ENCODE peak calls at places on chromosomes 11 and 22, in six cellular contexts. One of them, this sample, is unnamed.

GRCh38 chr11:33376331-33377099 is 119.3 kb downstream of the HIPK3 start:
- DNase-seq in H1: peak; percentile 70
- DNase-seq in A549: no peak
- DNase-seq in CD8-positive, alpha-beta memory T cell: no peak
- DNase-seq in fibroblast of lung: no peak
- DNase-seq in T-helper 17 cell: no peak
- DNase-seq in this sample: no peak

GRCh38 chr11:133821776-133822175 is 23.5 kb downstream of the SPATA19 start:
- DNase-seq in H1: peak; percentile 81
- DNase-seq in A549: peak; percentile 47
- DNase-seq in CD8-positive, alpha-beta memory T cell: no peak
- DNase-seq in fibroblast of lung: peak; percentile 2
- DNase-seq in T-helper 17 cell: no peak
- DNase-seq in this sample: no peak

GRCh38 chr22:44990328-44990727 is 19.5 kb downstream of the PHF21B start:
- DNase-seq in H1: no peak
- DNase-seq in A549: no peak
- DNase-seq in CD8-positive, alpha-beta memory T cell: no peak
- DNase-seq in fibroblast of lung: no peak
- DNase-seq in T-helper 17 cell: no peak
- DNase-seq in this sample: no peak

GRCh38 chr22:39174498-39175120 is 22.1 kb upstream of the CBX7 start:
- DNase-seq in H1: peak; percentile 98
- DNase-seq in A549: peak; percentile 86
- DNase-seq in CD8-positive, alpha-beta memory T cell: peak; percentile 53
- DNase-seq in fibroblast of lung: peak; percentile 87
- DNase-seq in T-helper 17 cell: peak; percentile 51
- DNase-seq in this sample: peak; percentile 81

GRCh38 chr11:46489668-46490560 is 98.3 kb upstream of the CHRM4 start:
- DNase-seq in H1: no peak
- DNase-seq in A549: peak; percentile 66
- DNase-seq in CD8-positive, alpha-beta memory T cell: no peak
- DNase-seq in fibroblast of lung: peak; percentile 67
- DNase-seq in T-helper 17 cell: peak; percentile 10
- DNase-seq in this sample: no peak

GRCh38 chr11:27088353-27088752 is 47.7 kb downstream of the BBOX1 start:
- DNase-seq in H1: no peak
- DNase-seq in A549: no peak
- DNase-seq in CD8-positive, alpha-beta memory T cell: no peak
- DNase-seq in fibroblast of lung: no peak
- DNase-seq in T-helper 17 cell: no peak
- DNase-seq in this sample: no peak

GRCh38 chr11:129436573-129436972 is 60.9 kb downstream of the BARX2 start:
- DNase-seq in H1: no peak
- DNase-seq in A549: no peak
- DNase-seq in CD8-positive, alpha-beta memory T cell: no peak
- DNase-seq in fibroblast of lung: no peak
- DNase-seq in T-helper 17 cell: no peak
- DNase-seq in this sample: no peak

GRCh38 chr22:46033256-46034200 is 56.6 kb upstream of the WNT7B start:
- DNase-seq in H1: no peak
- DNase-seq in A549: no peak
- DNase-seq in CD8-positive, alpha-beta memory T cell: no peak
- DNase-seq in fibroblast of lung: peak; percentile 45
- DNase-seq in T-helper 17 cell: no peak
- DNase-seq in this sample: no peak

GRCh38 chr11:12330491-12331231 is 46.7 kb upstream of the PARVA start:
- DNase-seq in H1: no peak
- DNase-seq in A549: no peak
- DNase-seq in CD8-positive, alpha-beta memory T cell: no peak
- DNase-seq in fibroblast of lung: peak; percentile 2
- DNase-seq in T-helper 17 cell: no peak
- DNase-seq in this sample: no peak

GRCh38 chr22:45230026-45230845 is 10.5 kb downstream of the KIAA0930 start:
- DNase-seq in H1: no peak
- DNase-seq in A549: no peak
- DNase-seq in CD8-positive, alpha-beta memory T cell: no peak
- DNase-seq in fibroblast of lung: no peak
- DNase-seq in T-helper 17 cell: no peak
- DNase-seq in this sample: no peak

GRCh38 chr11:7251836-7252682 is at the start of gene SYT9:
- DNase-seq in H1: peak; percentile 90
- DNase-seq in A549: peak; percentile 21
- DNase-seq in CD8-positive, alpha-beta memory T cell: no peak
- DNase-seq in fibroblast of lung: peak; percentile 1
- DNase-seq in T-helper 17 cell: no peak
- DNase-seq in this sample: peak; percentile 62

GRCh38 chr11:33172996-33173395 is 11.7 kb upstream of the CSTF3 start:
- DNase-seq in H1: no peak
- DNase-seq in A549: no peak
- DNase-seq in CD8-positive, alpha-beta memory T cell: no peak
- DNase-seq in fibroblast of lung: peak; percentile 29
- DNase-seq in T-helper 17 cell: no peak
- DNase-seq in this sample: no peak

GRCh38 chr11:117866526-117866925 is 9.9 kb downstream of the FXYD6 start:
- DNase-seq in H1: peak; percentile 30
- DNase-seq in A549: no peak
- DNase-seq in CD8-positive, alpha-beta memory T cell: no peak
- DNase-seq in fibroblast of lung: no peak
- DNase-seq in T-helper 17 cell: no peak
- DNase-seq in this sample: no peak

GRCh38 chr11:60781286-60782044 is 3.7 kb upstream of the MS4A10 start:
- DNase-seq in H1: no peak
- DNase-seq in A549: no peak
- DNase-seq in CD8-positive, alpha-beta memory T cell: no peak
- DNase-seq in fibroblast of lung: no peak
- DNase-seq in T-helper 17 cell: no peak
- DNase-seq in this sample: no peak

GRCh38 chr22:29314537-29315285 is 786 bp downstream of the RASL10A start:
- DNase-seq in H1: peak; percentile 65
- DNase-seq in A549: no peak
- DNase-seq in CD8-positive, alpha-beta memory T cell: no peak
- DNase-seq in fibroblast of lung: no peak
- DNase-seq in T-helper 17 cell: no peak
- DNase-seq in this sample: peak; percentile 47

GRCh38 chr11:1502168-1502955 is 15.8 kb upstream of the MOB2 start:
- DNase-seq in H1: no peak
- DNase-seq in A549: no peak
- DNase-seq in CD8-positive, alpha-beta memory T cell: no peak
- DNase-seq in fibroblast of lung: no peak
- DNase-seq in T-helper 17 cell: no peak
- DNase-seq in this sample: peak; percentile 33

GRCh38 chr11:99325807-99326206 is 305.1 kb downstream of the CNTN5 start:
- DNase-seq in H1: no peak
- DNase-seq in A549: peak; percentile 65
- DNase-seq in CD8-positive, alpha-beta memory T cell: no peak
- DNase-seq in fibroblast of lung: peak; percentile 89
- DNase-seq in T-helper 17 cell: no peak
- DNase-seq in this sample: no peak

GRCh38 chr11:112012877-112013276 is 12.3 kb upstream of the DLAT start:
- DNase-seq in H1: no peak
- DNase-seq in A549: no peak
- DNase-seq in CD8-positive, alpha-beta memory T cell: no peak
- DNase-seq in fibroblast of lung: peak; percentile 70
- DNase-seq in T-helper 17 cell: no peak
- DNase-seq in this sample: no peak

GRCh38 chr11:77181799-77182541 is 53.9 kb downstream of the MYO7A start:
- DNase-seq in H1: no peak
- DNase-seq in A549: no peak
- DNase-seq in CD8-positive, alpha-beta memory T cell: no peak
- DNase-seq in fibroblast of lung: no peak
- DNase-seq in T-helper 17 cell: no peak
- DNase-seq in this sample: peak; percentile 26

GRCh38 chr11:61345170-61345610 is 12.2 kb downstream of the TKFC start:
- DNase-seq in H1: no peak
- DNase-seq in A549: no peak
- DNase-seq in CD8-positive, alpha-beta memory T cell: no peak
- DNase-seq in fibroblast of lung: no peak
- DNase-seq in T-helper 17 cell: no peak
- DNase-seq in this sample: no peak

GRCh38 chr11:119974051-119974450 is 163.9 kb downstream of the TRIM29 start:
- DNase-seq in H1: no peak
- DNase-seq in A549: no peak
- DNase-seq in CD8-positive, alpha-beta memory T cell: no peak
- DNase-seq in fibroblast of lung: no peak
- DNase-seq in T-helper 17 cell: no peak
- DNase-seq in this sample: no peak

GRCh38 chr11:66388746-66389386 is 17.3 kb upstream of the SLC29A2 start:
- DNase-seq in H1: peak; percentile 85
- DNase-seq in A549: peak; percentile 80
- DNase-seq in CD8-positive, alpha-beta memory T cell: peak; percentile 55
- DNase-seq in fibroblast of lung: peak; percentile 77
- DNase-seq in T-helper 17 cell: peak; percentile 61
- DNase-seq in this sample: peak; percentile 78

GRCh38 chr11:38460901-38461300 is 1862.9 kb upstream of the RAG2 start:
- DNase-seq in H1: no peak
- DNase-seq in A549: no peak
- DNase-seq in CD8-positive, alpha-beta memory T cell: no peak
- DNase-seq in fibroblast of lung: peak; percentile 96
- DNase-seq in T-helper 17 cell: no peak
- DNase-seq in this sample: peak; percentile 50

GRCh38 chr11:20688761-20689160 is 19.4 kb downstream of the NELL1 start:
- DNase-seq in H1: no peak
- DNase-seq in A549: no peak
- DNase-seq in CD8-positive, alpha-beta memory T cell: no peak
- DNase-seq in fibroblast of lung: no peak
- DNase-seq in T-helper 17 cell: no peak
- DNase-seq in this sample: no peak

GRCh38 chr11:19306570-19306969 is 65.8 kb upstream of the E2F8 start:
- DNase-seq in H1: no peak
- DNase-seq in A549: no peak
- DNase-seq in CD8-positive, alpha-beta memory T cell: no peak
- DNase-seq in fibroblast of lung: no peak
- DNase-seq in T-helper 17 cell: no peak
- DNase-seq in this sample: no peak

DNA sequence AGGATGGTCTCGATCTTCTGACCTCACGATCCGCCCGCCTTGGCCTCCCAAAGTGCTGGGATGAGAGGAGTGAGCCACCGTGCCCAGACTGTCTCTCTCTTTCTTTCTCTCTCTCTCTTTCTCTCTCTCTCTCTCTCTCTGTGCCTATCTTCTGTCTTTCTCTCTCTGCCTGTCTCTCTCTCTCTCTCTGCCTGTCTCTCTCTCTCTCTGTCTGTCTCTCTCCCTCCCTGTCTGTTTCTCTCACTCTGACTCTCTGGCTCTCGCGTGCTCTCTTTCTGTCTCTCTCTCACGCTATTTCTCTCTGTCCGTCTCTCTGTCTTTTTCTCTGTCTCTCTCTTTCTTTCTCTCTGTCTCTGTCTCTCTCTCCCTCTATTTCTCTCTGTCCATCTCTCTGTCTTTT is 3911.2 kb upstream of the OR11H1 start:
- DNase-seq in H1: no peak
- DNase-seq in A549: no peak
- DNase-seq in CD8-positive, alpha-beta memory T cell: no peak
- DNase-seq in fibroblast of lung: no peak
- DNase-seq in T-helper 17 cell: no peak
- DNase-seq in this sample: no peak
- H3K9me3 ChIP-seq in H1: peaks cover 94% of the 10 kb centered on the region
- H3K9me3 ChIP-seq in A549: no peaks in the 10 kb centered on the region
- H3K9me3 ChIP-seq in CD8-positive, alpha-beta memory T cell: peaks cover 10% of the 10 kb centered on the region
- H3K9me3 ChIP-seq in fibroblast of lung: no peaks in the 10 kb centered on the region
- H3K9me3 ChIP-seq in T-helper 17 cell: peaks cover 6% of the 10 kb centered on the region
- H3K9me3 ChIP-seq in this sample: peaks cover 37% of the 10 kb centered on the region

GRCh38 chr11:106594751-106595351 is 423.4 kb downstream of the GUCY1A2 start:
- DNase-seq in H1: no peak
- DNase-seq in A549: no peak
- DNase-seq in CD8-positive, alpha-beta memory T cell: no peak
- DNase-seq in fibroblast of lung: no peak
- DNase-seq in T-helper 17 cell: no peak
- DNase-seq in this sample: no peak
- H3K9me3 ChIP-seq in H1: no peaks in the 10 kb centered on the region
- H3K9me3 ChIP-seq in A549: no peaks in the 10 kb centered on the region
- H3K9me3 ChIP-seq in CD8-positive, alpha-beta memory T cell: no peaks in the 10 kb centered on the region
- H3K9me3 ChIP-seq in fibroblast of lung: no peaks in the 10 kb centered on the region
- H3K9me3 ChIP-seq in T-helper 17 cell: no peaks in the 10 kb centered on the region
- H3K9me3 ChIP-seq in this sample: no peaks in the 10 kb centered on the region

GRCh38 chr22:49869855-49870712 is 16.4 kb downstream of the ZBED4 start:
- DNase-seq in H1: no peak
- DNase-seq in A549: no peak
- DNase-seq in CD8-positive, alpha-beta memory T cell: peak; percentile 27
- DNase-seq in fibroblast of lung: no peak
- DNase-seq in T-helper 17 cell: no peak
- DNase-seq in this sample: no peak
- H3K9me3 ChIP-seq in H1: peaks cover 10% of the 10 kb centered on the region
- H3K9me3 ChIP-seq in A549: peaks cover 32% of the 10 kb centered on the region
- H3K9me3 ChIP-seq in CD8-positive, alpha-beta memory T cell: peaks cover 4% of the 10 kb centered on the region
- H3K9me3 ChIP-seq in fibroblast of lung: no peaks in the 10 kb centered on the region
- H3K9me3 ChIP-seq in T-helper 17 cell: no peaks in the 10 kb centered on the region
- H3K9me3 ChIP-seq in this sample: peaks cover 25% of the 10 kb centered on the region

DNA sequence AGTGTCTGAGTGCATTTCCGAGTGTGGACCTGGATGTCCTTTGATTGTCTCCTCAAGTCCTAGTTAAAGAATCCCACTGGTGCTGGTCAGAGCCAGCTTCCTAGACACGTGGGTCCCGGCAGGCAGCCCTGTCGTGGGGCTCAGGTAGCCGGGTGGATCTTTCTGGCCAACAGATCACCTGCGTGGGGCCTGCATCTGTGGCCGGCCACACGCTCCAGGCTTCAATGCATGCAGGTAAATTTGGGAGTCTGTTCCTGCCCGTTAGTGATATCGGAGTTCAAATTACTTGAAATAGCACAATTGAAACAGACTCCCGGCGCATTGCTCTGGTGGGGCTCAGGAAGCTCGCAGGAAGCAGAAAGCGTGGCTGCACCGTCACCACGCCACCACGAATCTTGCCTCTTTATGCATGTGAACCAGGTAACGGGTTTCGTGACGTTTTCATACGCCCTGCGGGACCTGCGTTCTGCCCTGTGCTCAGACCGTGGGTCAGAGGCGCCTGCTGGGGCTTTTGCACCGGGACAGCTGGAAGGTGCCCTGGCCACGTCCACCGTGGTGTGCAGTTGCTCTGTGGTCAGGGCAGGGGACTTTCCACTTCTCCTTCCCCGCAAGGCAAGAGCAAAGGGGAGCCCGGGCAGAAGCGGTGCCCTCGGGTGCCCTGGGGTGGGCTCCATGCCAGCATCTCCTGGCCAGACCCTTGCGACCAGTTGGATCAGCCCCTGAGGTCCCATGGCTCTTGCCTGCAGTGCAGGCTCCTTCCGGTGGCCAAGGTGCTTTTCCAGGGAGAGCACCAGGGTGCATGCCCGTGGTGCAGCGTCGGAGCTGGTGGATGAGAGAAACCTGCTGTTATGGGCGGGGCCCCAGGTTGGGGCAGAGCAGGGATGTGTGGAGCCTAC is 803.5 kb downstream of the BRD1 start:
- DNase-seq in H1: no peak
- DNase-seq in A549: no peak
- DNase-seq in CD8-positive, alpha-beta memory T cell: no peak
- DNase-seq in fibroblast of lung: no peak
- DNase-seq in T-helper 17 cell: no peak
- DNase-seq in this sample: peak; percentile 25
- H3K9me3 ChIP-seq in H1: no peaks in the 10 kb centered on the region
- H3K9me3 ChIP-seq in A549: no peaks in the 10 kb centered on the region
- H3K9me3 ChIP-seq in CD8-positive, alpha-beta memory T cell: no peaks in the 10 kb centered on the region
- H3K9me3 ChIP-seq in fibroblast of lung: no peaks in the 10 kb centered on the region
- H3K9me3 ChIP-seq in T-helper 17 cell: no peaks in the 10 kb centered on the region
- H3K9me3 ChIP-seq in this sample: no peaks in the 10 kb centered on the region